ENCODE peak calls at places on chromosomes 16 and 17, in four cellular contexts. One of them, this sample, is unnamed.

GRCh38 chr17:37062036-37062435 is 113.3 kb downstream of the AATF start:
- DNase-seq in ovary: no peak
- DNase-seq in body of pancreas: no peak
- DNase-seq in heart right ventricle: no peak
- DNase-seq in this sample: no peak

GRCh38 chr17:64608571-64608981 is 53.5 kb downstream of the SMURF2 start:
- DNase-seq in body of pancreas: no peak
- DNase-seq in ovary: no peak
- DNase-seq in heart right ventricle: no peak
- DNase-seq in this sample: no peak

GRCh38 chr16:52634101-52634500 is 87.2 kb upstream of the TOX3 start:
- DNase-seq in ovary: no peak
- DNase-seq in heart right ventricle: no peak
- DNase-seq in body of pancreas: no peak
- DNase-seq in this sample: no peak

GRCh38 chr17:43018008-43018853 is 4.0 kb downstream of the VAT1 start:
- DNase-seq in heart right ventricle: no peak
- DNase-seq in ovary: no peak
- DNase-seq in body of pancreas: peak
- DNase-seq in this sample: no peak

GRCh38 chr16:30335598-30336474 is 19.3 kb downstream of the CD2BP2 start:
- DNase-seq in heart right ventricle: no peak
- DNase-seq in ovary: no peak
- DNase-seq in body of pancreas: peak
- DNase-seq in this sample: no peak

GRCh38 chr16:81585785-81586184 is 141.2 kb downstream of the CMIP start:
- DNase-seq in heart right ventricle: no peak
- DNase-seq in body of pancreas: no peak
- DNase-seq in ovary: no peak
- DNase-seq in this sample: no peak

GRCh38 chr16:79042886-79043285 is 557.7 kb downstream of the MAF start:
- DNase-seq in ovary: no peak
- DNase-seq in body of pancreas: no peak
- DNase-seq in heart right ventricle: no peak
- DNase-seq in this sample: no peak

GRCh38 chr16:80682435-80683070 is 121.8 kb downstream of the CDYL2 start:
- DNase-seq in ovary: no peak
- DNase-seq in body of pancreas: no peak
- DNase-seq in heart right ventricle: no peak
- DNase-seq in this sample: no peak

GRCh38 chr17:8161289-8162231 is 1.2 kb downstream of the VAMP2 start:
- DNase-seq in heart right ventricle: no peak
- DNase-seq in body of pancreas: no peak
- DNase-seq in ovary: no peak
- DNase-seq in this sample: peak

GRCh38 chr16:88455610-88456355 is 2.7 kb downstream of the ZFPM1 start:
- DNase-seq in body of pancreas: peak
- DNase-seq in ovary: no peak
- DNase-seq in heart right ventricle: no peak
- DNase-seq in this sample: no peak

GRCh38 chr17:81976332-81977210 is 858 bp upstream of the ASPSCR1 start:
- DNase-seq in heart right ventricle: peak
- DNase-seq in body of pancreas: peak
- DNase-seq in ovary: peak
- DNase-seq in this sample: no peak

GRCh38 chr17:42460371-42460770 is 1.7 kb downstream of the ATP6V0A1 start:
- DNase-seq in ovary: no peak
- DNase-seq in heart right ventricle: no peak
- DNase-seq in body of pancreas: no peak
- DNase-seq in this sample: no peak

GRCh38 chr16:75265911-75266701 is 14.7 kb upstream of the BCAR1 start:
- DNase-seq in heart right ventricle: peak
- DNase-seq in ovary: peak
- DNase-seq in body of pancreas: peak
- DNase-seq in this sample: peak

GRCh38 chr17:67575325-67575724 is 142.4 kb upstream of the NOL11 start:
- DNase-seq in ovary: no peak
- DNase-seq in body of pancreas: peak
- DNase-seq in heart right ventricle: no peak
- DNase-seq in this sample: no peak

GRCh38 chr17:64162575-64162974 is 32.6 kb upstream of the ERN1 start:
- DNase-seq in heart right ventricle: no peak
- DNase-seq in ovary: no peak
- DNase-seq in body of pancreas: no peak
- DNase-seq in this sample: no peak

GRCh38 chr17:15432807-15433547 is 34.4 kb downstream of the CDRT4 start:
- DNase-seq in ovary: no peak
- DNase-seq in heart right ventricle: no peak
- DNase-seq in body of pancreas: no peak
- DNase-seq in this sample: no peak

GRCh38 chr17:59400858-59401257 is 69.4 kb downstream of the YPEL2 start:
- DNase-seq in heart right ventricle: no peak
- DNase-seq in body of pancreas: no peak
- DNase-seq in ovary: no peak
- DNase-seq in this sample: no peak
- H3K27ac ChIP-seq in heart right ventricle: no peak
- H3K27ac ChIP-seq in body of pancreas: peak
- H3K27ac ChIP-seq in ovary: no peak
- H3K27ac ChIP-seq in this sample: peak

GRCh38 chr16:528111-529011 is 849 bp downstream of the CAPN15 start:
- DNase-seq in body of pancreas: peak
- DNase-seq in ovary: peak
- DNase-seq in heart right ventricle: peak
- DNase-seq in this sample: no peak
- H3K27ac ChIP-seq in body of pancreas: peak
- H3K27ac ChIP-seq in ovary: peak
- H3K27ac ChIP-seq in heart right ventricle: peak
- H3K27ac ChIP-seq in this sample: peak

DNA sequence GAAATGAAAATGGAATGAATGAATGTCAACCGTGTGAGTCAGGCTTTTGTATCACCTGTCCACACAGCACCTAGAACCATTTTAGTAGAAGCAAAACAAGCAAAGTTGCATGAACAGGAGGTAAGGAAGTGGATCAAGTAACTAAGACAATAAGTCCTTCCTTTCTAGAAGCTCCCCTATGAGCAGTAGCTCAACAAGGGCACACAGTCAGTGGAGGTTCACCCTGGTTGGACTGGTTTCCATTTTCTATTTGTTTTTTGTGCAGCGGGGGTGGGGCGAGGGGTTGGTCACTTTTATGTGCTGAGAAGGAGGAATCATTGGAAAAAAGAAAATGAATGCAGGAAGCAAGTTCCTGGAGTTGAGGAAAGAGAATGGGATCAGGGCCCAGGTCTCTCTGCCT is 4.0 kb upstream of the HSBP1 start:
- DNase-seq in ovary: no peak
- DNase-seq in body of pancreas: no peak
- DNase-seq in heart right ventricle: no peak
- DNase-seq in this sample: no peak
- H3K27ac ChIP-seq in ovary: no peak
- H3K27ac ChIP-seq in body of pancreas: no peak
- H3K27ac ChIP-seq in heart right ventricle: no peak
- H3K27ac ChIP-seq in this sample: no peak

GRCh38 chr17:75531724-75532090 is 6.2 kb downstream of the LLGL2 start:
- DNase-seq in ovary: no peak
- DNase-seq in body of pancreas: no peak
- DNase-seq in heart right ventricle: no peak
- DNase-seq in this sample: no peak
- H3K27ac ChIP-seq in ovary: no peak
- H3K27ac ChIP-seq in body of pancreas: peak
- H3K27ac ChIP-seq in heart right ventricle: no peak
- H3K27ac ChIP-seq in this sample: no peak

DNA sequence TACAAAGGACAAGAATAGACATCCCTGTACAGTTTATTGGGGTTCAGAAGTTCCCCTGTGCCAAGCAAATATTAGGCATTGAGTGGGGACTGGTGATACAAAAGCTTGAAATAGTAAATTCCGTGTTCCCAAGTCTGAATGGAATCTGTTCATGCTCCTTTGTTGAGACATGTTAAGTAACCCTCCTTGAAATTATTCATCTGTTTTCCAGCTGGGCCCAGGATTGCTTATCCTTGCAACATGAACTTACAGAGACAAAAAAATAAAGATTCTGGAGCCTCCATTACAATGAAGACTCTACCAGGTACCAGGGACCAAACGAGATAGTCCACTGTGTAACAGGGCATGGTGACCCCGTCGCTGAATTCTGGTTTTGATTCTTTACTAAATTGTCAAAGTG is 6.1 kb upstream of the CCL8 start:
- DNase-seq in heart right ventricle: no peak
- DNase-seq in body of pancreas: no peak
- DNase-seq in ovary: no peak
- DNase-seq in this sample: no peak
- H3K27ac ChIP-seq in heart right ventricle: peak
- H3K27ac ChIP-seq in body of pancreas: no peak
- H3K27ac ChIP-seq in ovary: no peak
- H3K27ac ChIP-seq in this sample: peak

GRCh38 chr16:62064173-62064572 is 27.9 kb upstream of the CDH8 start:
- DNase-seq in heart right ventricle: no peak
- DNase-seq in body of pancreas: no peak
- DNase-seq in ovary: no peak
- DNase-seq in this sample: no peak
- H3K27ac ChIP-seq in heart right ventricle: no peak
- H3K27ac ChIP-seq in body of pancreas: no peak
- H3K27ac ChIP-seq in ovary: no peak
- H3K27ac ChIP-seq in this sample: no peak

GRCh38 chr17:78127888-78128615 is 503 bp downstream of the TMC6 start:
- DNase-seq in heart right ventricle: no peak
- DNase-seq in body of pancreas: peak
- DNase-seq in ovary: no peak
- DNase-seq in this sample: no peak
- H3K27ac ChIP-seq in heart right ventricle: peak
- H3K27ac ChIP-seq in body of pancreas: peak
- H3K27ac ChIP-seq in ovary: no peak
- H3K27ac ChIP-seq in this sample: peak